ENCODE peak calls at places on chromosomes 6 and 20, in six cellular contexts. Q is breast epithelium, P is endothelial cell of umbilical vein, X is aorta, E is OCI-LY7, G is Peyer's patch. V is an unnamed sample.

GRCh38 chr6:167493310-167493709 is 168.4 kb downstream of the TTLL2 start:
- DNase-seq in P (no peak), G (no peak), Q (no peak), E (no peak), X (no peak), V (no peak)

GRCh38 chr6:33492093-33492492 is 37.7 kb downstream of the ZBTB9 start:
- DNase-seq in X (no peak), E (peak), G (no peak), Q (no peak), P (no peak), V (no peak)

GRCh38 chr6:6492675-6493074 is 95.8 kb upstream of the LY86 start:
- DNase-seq in Q (no peak), E (no peak), X (no peak), P (no peak), G (no peak), V (no peak)

GRCh38 chr20:32333988-32334885 is 23.9 kb upstream of the ASXL1 start:
- DNase-seq in P (peak), X (no peak), E (no peak), G (peak), Q (no peak), V (no peak)

GRCh38 chr6:99330159-99330558 is 19.3 kb downstream of the FAXC start:
- DNase-seq in E (peak), P (peak), G (peak), Q (no peak), X (no peak), V (peak)

GRCh38 chr6:100664274-100665040 is 199.7 kb upstream of the SIM1 start:
- DNase-seq in P (peak), G (no peak), E (peak), X (no peak), Q (no peak), V (peak)

GRCh38 chr20:51382986-51383821 is 159.3 kb downstream of the NFATC2 start:
- DNase-seq in X (peak), P (peak), G (no peak), Q (no peak), E (peak), V (peak)

GRCh38 chr20:57397693-57398108 is 6.5 kb downstream of the RBM38 start:
- DNase-seq in P (no peak), Q (no peak), X (peak), E (peak), G (peak), V (no peak)

GRCh38 chr20:10581823-10582222 is 92.0 kb downstream of the JAG1 start:
- DNase-seq in X (no peak), E (no peak), Q (no peak), P (no peak), G (no peak), V (peak)

GRCh38 chr6:14804444-14805210 is 441.2 kb upstream of the JARID2 start:
- DNase-seq in Q (peak), X (peak), G (peak), P (no peak), E (no peak), V (peak)

GRCh38 chr6:133769463-133769862 is 119.5 kb upstream of the TCF21 start:
- DNase-seq in G (no peak), E (no peak), X (no peak), P (no peak), Q (no peak), V (no peak)

GRCh38 chr6:42569102-42570028 is 5.5 kb downstream of the UBR2 start:
- DNase-seq in E (no peak), Q (no peak), P (peak), X (no peak), G (no peak), V (peak)

GRCh38 chr6:100210138-100210872 is 216.3 kb upstream of the MCHR2 start:
- DNase-seq in Q (no peak), E (no peak), G (no peak), P (peak), X (no peak), V (no peak)

GRCh38 chr20:33233129-33233774 is 2.5 kb upstream of the BPIFA1 start:
- DNase-seq in X (no peak), G (no peak), Q (no peak), P (no peak), E (no peak), V (no peak)

GRCh38 chr20:37333130-37333847 is 12.7 kb upstream of the SRC start:
- DNase-seq in P (no peak), E (no peak), X (no peak), G (no peak), Q (no peak), V (no peak)

GRCh38 chr20:53737404-53738038 is 143.9 kb upstream of the ZNF217 start:
- DNase-seq in X (no peak), P (peak), G (no peak), E (no peak), Q (no peak), V (no peak)

GRCh38 chr20:10427060-10427692 is 6.8 kb downstream of the MKKS start:
- DNase-seq in X (peak), E (peak), Q (no peak), P (peak), G (peak), V (peak)

GRCh38 chr6:2877960-2878359 is 25.1 kb downstream of the SERPINB9 start:
- DNase-seq in Q (no peak), E (no peak), X (no peak), P (peak), G (no peak), V (no peak)

GRCh38 chr6:2873643-2874042 is 29.5 kb downstream of the SERPINB9 start:
- DNase-seq in E (no peak), X (no peak), G (no peak), P (no peak), Q (no peak), V (no peak)

GRCh38 chr6:2876210-2877056 is 26.7 kb downstream of the SERPINB9 start:
- DNase-seq in G (peak), X (no peak), E (peak), P (peak), Q (no peak), V (peak)

GRCh38 chr6:2877057-2877882 is 25.8 kb downstream of the SERPINB9 start:
- DNase-seq in Q (no peak), E (no peak), G (no peak), X (no peak), P (peak), V (peak)

DNA sequence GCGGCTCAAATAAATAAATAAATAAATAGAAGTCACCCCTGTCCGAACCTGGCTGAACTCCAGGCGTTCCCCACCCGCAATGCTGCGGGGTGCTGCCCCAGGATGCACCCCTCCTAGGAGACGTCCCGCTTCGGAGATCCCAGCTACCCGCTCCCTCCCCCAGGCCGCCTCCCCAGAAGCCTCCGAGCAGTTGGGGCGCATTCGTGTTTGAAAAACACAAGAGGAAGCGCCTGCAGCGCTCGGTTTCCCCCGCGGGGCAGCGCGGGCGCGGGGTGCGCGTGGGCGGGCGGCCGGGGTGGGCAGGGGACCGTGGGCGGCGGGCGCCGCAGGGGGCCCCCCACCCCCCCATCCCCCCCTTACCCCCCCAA is 27.3 kb downstream of the SERPINB9 start:
- DNase-seq in Q (no peak), G (peak), P (peak), E (peak), X (no peak), V (no peak)
- H3K4me3 ChIP-seq in Q (peak), G (peak), P (peak), E (peak), X (peak), V (peak)

GRCh38 chr6:135183532-135184440 is 2.7 kb downstream of the MYB start:
- DNase-seq in P (peak), Q (peak), G (peak), E (peak), X (peak), V (no peak)
- H3K4me3 ChIP-seq in P (no peak), Q (peak), G (peak), E (peak), X (no peak), V (peak)

DNA sequence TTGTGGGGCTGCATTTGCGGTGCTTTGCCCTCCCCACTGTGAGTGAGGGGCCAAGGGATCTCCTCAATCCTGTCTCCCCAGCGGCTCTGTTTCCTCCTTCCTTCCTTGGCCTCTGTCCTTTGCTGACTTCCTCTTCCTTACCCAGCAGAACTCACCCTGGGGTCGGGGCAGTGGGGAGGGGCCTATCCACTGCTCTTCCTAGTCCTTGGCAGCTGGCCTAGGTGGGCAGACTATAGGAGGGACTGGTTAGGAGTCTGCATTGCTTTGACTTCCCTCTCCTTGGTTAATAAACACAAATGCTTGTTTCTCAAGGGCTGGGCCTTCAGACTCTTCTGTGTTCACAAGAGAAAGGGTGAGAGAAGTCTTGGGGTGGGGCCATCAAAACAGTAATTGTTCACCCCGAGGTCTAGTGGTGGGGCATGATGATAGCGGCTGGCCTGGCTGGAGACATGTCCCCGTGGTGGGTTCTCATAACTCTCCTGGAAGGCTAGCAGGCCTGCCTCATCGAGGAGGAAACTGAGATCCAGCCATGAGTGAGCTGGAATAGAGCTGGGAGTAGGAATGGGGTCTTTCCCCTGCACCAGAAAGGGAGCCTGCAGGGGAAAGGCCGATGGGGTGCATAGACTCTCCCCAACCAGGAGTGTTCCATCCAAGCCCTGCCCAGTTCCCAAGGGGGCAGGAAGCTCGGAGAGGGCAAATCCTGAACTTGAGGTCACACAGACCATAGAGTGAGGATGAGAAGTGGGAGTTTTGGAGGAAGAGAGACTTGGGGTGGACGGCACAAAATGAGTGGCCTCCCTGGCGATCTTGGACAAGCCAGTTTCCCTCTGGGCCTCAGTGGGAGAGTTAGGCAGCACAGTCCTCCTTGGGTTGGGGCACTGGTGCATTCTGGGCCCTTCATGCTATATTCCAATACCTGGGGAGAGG is 12.7 kb downstream of the FAM110A start:
- DNase-seq in Q (no peak), E (peak), X (peak), P (no peak), G (no peak), V (no peak)
- H3K4me3 ChIP-seq in Q (no peak), E (peak), X (no peak), P (no peak), G (peak), V (no peak)

GRCh38 chr6:145705561-145705960 is 29.8 kb downstream of the EPM2A start:
- DNase-seq in P (peak), G (no peak), Q (no peak), E (no peak), X (no peak), V (peak)

GRCh38 chr6:145699462-145699861 is 35.9 kb downstream of the EPM2A start:
- DNase-seq in E (no peak), X (no peak), G (no peak), P (peak), Q (no peak), V (peak)

GRCh38 chr6:145707397-145707796 is 27.9 kb downstream of the EPM2A start:
- DNase-seq in X (no peak), P (no peak), Q (no peak), E (no peak), G (no peak), V (no peak)

DNA sequence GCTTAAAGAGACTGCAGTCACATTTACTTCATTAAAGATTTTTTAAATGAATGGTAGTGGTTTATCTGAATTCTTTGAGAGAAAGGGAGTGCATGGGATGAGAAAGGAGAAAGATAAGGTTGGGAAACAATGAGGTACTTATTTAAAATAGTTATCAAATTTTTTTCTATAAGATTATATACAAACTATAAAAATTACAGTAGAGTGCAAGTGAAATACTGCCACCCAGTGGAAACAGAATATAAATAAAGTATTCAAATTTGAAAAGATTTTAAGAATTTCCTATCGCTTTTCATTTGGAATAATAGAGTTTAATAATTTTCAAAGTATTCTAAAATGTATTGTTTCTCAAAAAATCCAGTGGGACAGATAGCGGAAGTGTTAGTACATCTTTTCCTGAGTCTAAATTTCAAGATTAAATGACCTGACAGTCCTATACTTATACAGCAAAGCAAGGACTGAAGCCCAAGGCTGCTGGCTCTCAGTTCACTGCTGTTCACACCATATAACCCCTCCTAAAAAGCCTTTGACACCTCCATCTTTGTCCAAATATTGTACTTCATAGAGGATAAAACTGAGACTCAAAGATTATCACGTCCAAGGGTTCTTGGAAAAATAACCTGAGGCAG is 31.1 kb downstream of the EPM2A start:
- DNase-seq in P (peak), E (peak), Q (no peak), G (no peak), X (no peak), V (no peak)
- H3K4me3 ChIP-seq in P (no peak), E (no peak), Q (no peak), G (no peak), X (no peak), V (no peak)

DNA sequence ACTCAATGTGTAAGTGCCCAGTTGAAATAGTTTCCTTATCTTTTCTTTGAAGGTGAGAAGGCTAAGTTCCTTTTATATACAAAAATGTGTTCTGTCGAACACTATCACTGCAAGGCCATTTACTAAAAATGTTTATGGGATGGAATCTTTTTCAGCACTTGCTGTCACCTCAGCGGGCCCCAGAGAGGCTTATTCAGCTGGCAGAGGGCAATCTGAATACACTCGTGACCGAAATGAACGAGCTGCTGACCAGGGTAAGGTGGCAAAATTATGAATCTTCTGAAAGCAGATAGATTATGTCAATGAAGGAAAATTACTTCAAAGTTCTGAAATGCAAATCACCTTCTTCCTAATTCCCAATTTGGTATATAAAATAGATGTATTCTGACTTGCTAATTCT is 340.2 kb downstream of the ARHGAP18 start:
- DNase-seq in P (no peak), X (no peak), G (no peak), E (no peak), Q (no peak), V (no peak)
- H3K4me3 ChIP-seq in P (no peak), X (no peak), G (no peak), E (no peak), Q (no peak), V (no peak)

GRCh38 chr6:84062519-84063154 is 29.1 kb downstream of the MRAP2 start:
- DNase-seq in G (no peak), P (peak), E (no peak), X (no peak), Q (no peak), V (no peak)
- H3K4me3 ChIP-seq in G (no peak), P (no peak), E (no peak), X (no peak), Q (no peak), V (no peak)